ENCODE peak calls at places on chromosomes 2 and 18, in ten cellular contexts. V, N, R, M, Q, X, I, P, A and L are unnamed samples.

GRCh38 chr2:80105020-80105419 is 199.5 kb downstream of the LRRTM1 start:
- DNase-seq in V (no peak), N (no peak), R (no peak), M (no peak), Q (no peak), X (no peak), I (no peak), P (no peak), A (no peak), L (no peak)

GRCh38 chr18:33076601-33077000 is 303.8 kb upstream of the KLHL14 start:
- DNase-seq in V (no peak), N (no peak), R (no peak), M (no peak), Q (no peak), X (no peak), I (no peak), P (no peak), A (no peak), L (no peak)

GRCh38 chr2:29452036-29452435 is 336.8 kb downstream of the CLIP4 start:
- DNase-seq in V (no peak), N (no peak), R (no peak), M (no peak), Q (no peak), X (no peak), I (no peak), P (no peak), A (no peak), L (no peak)

GRCh38 chr2:219207254-219207883 is 787 bp downstream of the ZFAND2B start:
- DNase-seq in V (no peak), N (no peak), R (no peak), M (no peak), Q (no peak), X (no peak), I (no peak), P (no peak), A (no peak), L (no peak)

GRCh38 chr18:36805105-36805504 is 23.7 kb downstream of the TPGS2 start:
- DNase-seq in V (no peak), N (no peak), R (no peak), M (no peak), Q (no peak), X (no peak), I (no peak), P (no peak), A (no peak), L (no peak)

GRCh38 chr2:37326285-37326684 is 1.7 kb upstream of the PRKD3 start:
- DNase-seq in V (no peak), N (peak), R (peak), M (no peak), Q (no peak), X (no peak), I (no peak), P (peak), A (no peak), L (no peak)

GRCh38 chr2:233831011-233831721 is 23.2 kb downstream of the HJURP start:
- DNase-seq in V (peak), N (no peak), R (no peak), M (no peak), Q (no peak), X (peak), I (no peak), P (peak), A (no peak), L (no peak)

GRCh38 chr2:224142397-224143312 is 103.6 kb upstream of the SERPINE2 start:
- DNase-seq in V (no peak), N (peak), R (peak), M (no peak), Q (peak), X (no peak), I (no peak), P (no peak), A (no peak), L (no peak)

GRCh38 chr2:201936817-201937216 is 96.8 kb upstream of the FZD7 start:
- DNase-seq in V (no peak), N (no peak), R (no peak), M (no peak), Q (no peak), X (no peak), I (no peak), P (no peak), A (no peak), L (no peak)

GRCh38 chr18:47260138-47260923 is 8.9 kb upstream of the SKOR2 start:
- DNase-seq in V (no peak), N (peak), R (peak), M (no peak), Q (no peak), X (no peak), I (no peak), P (peak), A (no peak), L (peak)

GRCh38 chr2:134247679-134248078 is 6.2 kb upstream of the MGAT5 start:
- DNase-seq in V (no peak), N (no peak), R (no peak), M (no peak), Q (no peak), X (no peak), I (no peak), P (no peak), A (no peak), L (no peak)

GRCh38 chr2:108267117-108267516 is 21.6 kb upstream of the SULT1C2 start:
- DNase-seq in V (no peak), N (peak), R (peak), M (no peak), Q (peak), X (no peak), I (no peak), P (no peak), A (no peak), L (no peak)

GRCh38 chr18:32308493-32309120 is 118.8 kb downstream of the MEP1B start:
- DNase-seq in V (no peak), N (peak), R (peak), M (no peak), Q (no peak), X (no peak), I (no peak), P (peak), A (no peak), L (no peak)

GRCh38 chr2:197847666-197848401 is 43.4 kb downstream of the PLCL1 start:
- DNase-seq in V (no peak), N (peak), R (no peak), M (no peak), Q (no peak), X (no peak), I (no peak), P (no peak), A (no peak), L (no peak)

GRCh38 chr2:215454519-215454918 is 18.7 kb upstream of the FN1 start:
- DNase-seq in V (peak), N (peak), R (peak), M (no peak), Q (no peak), X (no peak), I (no peak), P (no peak), A (peak), L (no peak)

GRCh38 chr18:9058426-9058825 is 44.1 kb upstream of the NDUFV2 start:
- DNase-seq in V (no peak), N (peak), R (no peak), M (no peak), Q (peak), X (no peak), I (no peak), P (no peak), A (no peak), L (no peak)

GRCh38 chr2:68317971-68318685 is 1.6 kb downstream of the CNRIP1 start:
- DNase-seq in V (no peak), N (no peak), R (peak), M (no peak), Q (no peak), X (no peak), I (no peak), P (no peak), A (no peak), L (no peak)

GRCh38 chr2:212381428-212382102 is 157.0 kb downstream of the ERBB4 start:
- DNase-seq in V (no peak), N (no peak), R (no peak), M (no peak), Q (no peak), X (no peak), I (no peak), P (no peak), A (no peak), L (no peak)

GRCh38 chr2:38613126-38613848 is 10.6 kb upstream of the HNRNPLL start:
- DNase-seq in V (no peak), N (no peak), R (no peak), M (no peak), Q (no peak), X (no peak), I (no peak), P (no peak), A (no peak), L (no peak)

GRCh38 chr2:186422226-186422625 is 63.8 kb upstream of the ZC3H15 start:
- DNase-seq in V (no peak), N (peak), R (peak), M (peak), Q (no peak), X (peak), I (no peak), P (peak), A (no peak), L (no peak)

GRCh38 chr2:196066794-196067382 is 1.7 kb downstream of the DNAH7 start:
- DNase-seq in V (peak), N (peak), R (peak), M (no peak), Q (no peak), X (no peak), I (peak), P (no peak), A (peak), L (no peak)

GRCh38 chr2:220512419-220512818 is 885.0 kb downstream of the SLC4A3 start:
- DNase-seq in V (no peak), N (peak), R (peak), M (no peak), Q (no peak), X (no peak), I (no peak), P (no peak), A (no peak), L (no peak)

GRCh38 chr2:149021271-149021719 is 17.2 kb upstream of the LYPD6B start:
- DNase-seq in V (no peak), N (no peak), R (no peak), M (no peak), Q (no peak), X (no peak), I (no peak), P (no peak), A (no peak), L (no peak)

GRCh38 chr2:11491348-11491930 is 25.5 kb upstream of the E2F6 start:
- DNase-seq in V (no peak), N (no peak), R (no peak), M (no peak), Q (no peak), X (no peak), I (no peak), P (no peak), A (no peak), L (no peak)

GRCh38 chr18:55381277-55381676 is 206.7 kb downstream of the TCF4 start:
- DNase-seq in V (no peak), N (peak), R (peak), M (no peak), Q (no peak), X (no peak), I (no peak), P (no peak), A (no peak), L (no peak)

GRCh38 chr2:128343459-128343858 is 24.8 kb upstream of the HS6ST1 start:
- DNase-seq in V (no peak), N (no peak), R (no peak), M (no peak), Q (no peak), X (no peak), I (no peak), P (no peak), A (no peak), L (no peak)